ENCODE peak calls at places on chromosome 3, in five cellular contexts. Z is effector CD4-positive, alpha-beta T cell; H is stimulated activated CD4-positive, alpha-beta T cell treated with anti-CD3 and anti-CD28 coated beads, Interleukin-1b, Interleukin-23, amount 100 ng/mL, for 48 hours; A is GM06990; N is heart left ventricle. Y is an unnamed sample.

GRCh38 chr3:126835472-126836219 is 131.6 kb downstream of the CHCHD6 start:
- DNase-seq in N (no peak), Z (no peak), A (no peak), H (no peak), Y (no peak)

GRCh38 chr3:113018461-113019181 is 27.8 kb downstream of the GTPBP8 start:
- DNase-seq in A (no peak), N (peak), H (peak), Z (no peak), Y (peak)

GRCh38 chr3:2968475-2968874 is 141.7 kb downstream of the IL5RA start:
- DNase-seq in N (no peak), A (no peak), Z (no peak), H (no peak), Y (no peak)

GRCh38 chr3:140022061-140022781 is 87.2 kb downstream of the CLSTN2 start:
- DNase-seq in A (no peak), Z (no peak), H (no peak), N (peak), Y (no peak)

GRCh38 chr3:127738192-127738840 is 65.6 kb downstream of the ABTB1 start:
- DNase-seq in A (no peak), H (no peak), Z (no peak), N (peak), Y (no peak)

GRCh38 chr3:127779747-127780146 is 42.6 kb downstream of the MGLL start:
- DNase-seq in H (peak), N (no peak), Z (no peak), A (no peak), Y (no peak)

GRCh38 chr3:9786825-9787654 is 5.2 kb downstream of the TADA3 start:
- DNase-seq in H (no peak), Z (no peak), A (no peak), N (no peak), Y (no peak)

GRCh38 chr3:78703944-78704343 is 1063.9 kb downstream of the ROBO1 start:
- DNase-seq in H (no peak), Z (no peak), N (no peak), A (no peak), Y (no peak)

GRCh38 chr3:192917258-192917507 is 473 bp downstream of the MB21D2 start:
- DNase-seq in A (no peak), N (no peak), H (no peak), Z (peak), Y (no peak)

GRCh38 chr3:29454326-29454725 is 173.5 kb downstream of the RBMS3 start:
- DNase-seq in A (no peak), H (no peak), N (no peak), Z (no peak), Y (no peak)

GRCh38 chr3:127542441-127542952 is 48.0 kb downstream of the TPRA1 start:
- DNase-seq in N (no peak), Z (no peak), H (no peak), A (no peak), Y (no peak)

GRCh38 chr3:69888040-69888945 is 111.2 kb upstream of the SAMMSON start:
- DNase-seq in A (no peak), H (no peak), Z (no peak), N (no peak), Y (no peak)

GRCh38 chr3:146117406-146118285 is 43.3 kb downstream of the PLOD2 start:
- DNase-seq in Z (no peak), A (no peak), H (no peak), N (no peak), Y (no peak)

GRCh38 chr3:101634591-101635196 is 42.2 kb downstream of the ZBTB11 start:
- DNase-seq in Z (no peak), H (no peak), A (no peak), N (no peak), Y (no peak)

GRCh38 chr3:11331101-11331500 is 58.9 kb downstream of the ATG7 start:
- DNase-seq in Z (no peak), A (no peak), N (no peak), H (no peak), Y (no peak)

GRCh38 chr3:195042741-195043611 is 228.0 kb downstream of the XXYLT1 start:
- DNase-seq in Z (no peak), N (no peak), H (no peak), A (no peak), Y (no peak)

GRCh38 chr3:193317901-193318300 is 60.7 kb downstream of the ATP13A5 start:
- DNase-seq in H (no peak), A (no peak), N (no peak), Z (no peak), Y (no peak)

GRCh38 chr3:13677272-13677671 is 128.3 kb downstream of the FBLN2 start:
- DNase-seq in H (no peak), A (no peak), Z (no peak), N (no peak), Y (no peak)

GRCh38 chr3:13087320-13087985 is 14.2 kb upstream of the IQSEC1 start:
- DNase-seq in Z (no peak), N (no peak), A (no peak), H (no peak), Y (no peak)

GRCh38 chr3:35778201-35778600 is 138.9 kb downstream of the ARPP21 start:
- DNase-seq in H (no peak), A (no peak), Z (no peak), N (no peak), Y (no peak)

GRCh38 chr3:150407051-150407817 is 864 bp upstream of the TSC22D2 start:
- DNase-seq in A (no peak), N (no peak), Z (no peak), H (no peak), Y (no peak)

GRCh38 chr3:49781415-49782199 is 4.7 kb downstream of the IP6K1 start:
- DNase-seq in Z (no peak), H (no peak), N (no peak), A (no peak), Y (no peak)

GRCh38 chr3:162742159-162742717 is 1245.6 kb downstream of the OTOL1 start:
- DNase-seq in Z (no peak), H (no peak), N (no peak), A (no peak), Y (no peak)

GRCh38 chr3:193827831-193828230 is 234.8 kb downstream of the OPA1 start:
- DNase-seq in H (no peak), N (no peak), A (no peak), Z (no peak), Y (no peak)

GRCh38 chr3:150495149-150495548 is 51.1 kb downstream of the SERP1 start:
- DNase-seq in H (no peak), Z (no peak), N (no peak), A (no peak), Y (no peak)

GRCh38 chr3:188194327-188194726 is 40.4 kb downstream of the LPP start:
- DNase-seq in H (no peak), N (no peak), Z (no peak), A (no peak), Y (no peak)

GRCh38 chr3:143634991-143635390 is 213.3 kb downstream of the SLC9A9 start:
- DNase-seq in Z (no peak), A (no peak), N (no peak), H (no peak), Y (no peak)

GRCh38 chr3:69558912-69559311 is 173.0 kb upstream of the FRMD4B start:
- DNase-seq in A (no peak), N (peak), Z (no peak), H (no peak), Y (no peak)

GRCh38 chr3:26449996-26450395 is 172.6 kb upstream of the LRRC3B start:
- DNase-seq in N (no peak), Z (no peak), H (no peak), A (no peak), Y (no peak)

GRCh38 chr3:108053025-108053424 is 37.8 kb downstream of the CD47 start:
- DNase-seq in H (no peak), Z (no peak), N (peak), A (no peak), Y (no peak)

GRCh38 chr3:183581496-183582155 is 26.1 kb upstream of the KLHL6 start:
- DNase-seq in A (no peak), H (no peak), Z (no peak), N (no peak), Y (no peak)

GRCh38 chr3:168442502-168442901 is 346.8 kb upstream of the GOLIM4 start:
- DNase-seq in A (no peak), H (no peak), Z (no peak), N (no peak), Y (no peak)

GRCh38 chr3:16912400-16913263 is 27.9 kb downstream of the PLCL2 start:
- DNase-seq in Z (no peak), N (no peak), A (peak), H (no peak), Y (no peak)

GRCh38 chr3:137110392-137110996 is 152.7 kb downstream of the IL20RB start:
- DNase-seq in H (no peak), N (no peak), A (no peak), Z (no peak), Y (no peak)

GRCh38 chr3:185187391-185187790 is 34.5 kb upstream of the C3orf70 start:
- DNase-seq in Z (no peak), A (no peak), H (no peak), N (no peak), Y (no peak)

GRCh38 chr3:15148614-15149013 is 49.7 kb upstream of the RBSN start:
- DNase-seq in Z (no peak), H (no peak), N (peak), A (no peak), Y (no peak)